ENCODE peak calls at places on chromosome 21, in seven cellular contexts. I is NCI-H1092 treated with DMSO at 0.1 percent for 48 hours, S is substantia nigra, E is IMR-90, Q is SHP77 treated with DMSO at 0.1 percent for 48 hours, A is activated T-cell treated with anti-CD3 and anti-CD28 coated beads for 1 hour, T is caudate nucleus. R is an unnamed sample.

GRCh38 chr21:36709868-36710728 is 11.2 kb downstream of the SIM2 start:
- DNase-seq in E (no peak), S (no peak), T (no peak), I (no peak), Q (no peak), A (no peak), R (no peak)

GRCh38 chr21:46080171-46081021 is 17.5 kb upstream of the COL6A2 start:
- DNase-seq in A (no peak), E (no peak), I (no peak), T (no peak), S (no peak), Q (no peak), R (no peak)

GRCh38 chr21:38440746-38441145 is 57.5 kb downstream of the ERG start:
- DNase-seq in Q (no peak), I (no peak), T (no peak), E (peak), A (no peak), S (no peak), R (no peak)

GRCh38 chr21:14825405-14826032 is 239.3 kb downstream of the NRIP1 start:
- DNase-seq in Q (no peak), T (no peak), A (no peak), E (no peak), S (no peak), I (no peak), R (no peak)

GRCh38 chr21:35265170-35265877 is 216.2 kb upstream of the RUNX1 start:
- DNase-seq in S (no peak), E (peak), T (no peak), Q (no peak), A (no peak), I (no peak), R (no peak)

GRCh38 chr21:41580758-41581554 is 73.0 kb upstream of the TMPRSS2 start:
- DNase-seq in E (no peak), A (no peak), Q (no peak), T (no peak), I (no peak), S (no peak), R (no peak)

GRCh38 chr21:44989538-44989888 is 49.7 kb downstream of the SLX9 start:
- DNase-seq in Q (no peak), I (no peak), T (no peak), E (peak), A (no peak), S (no peak), R (no peak)

GRCh38 chr21:38297193-38297592 is 40.4 kb downstream of the KCNJ15 start:
- DNase-seq in A (no peak), T (no peak), S (no peak), Q (no peak), E (peak), I (no peak), R (no peak)

GRCh38 chr21:37072239-37072987 is 458 bp downstream of the PIGP start:
- DNase-seq in Q (peak), A (peak), I (peak), E (peak), T (peak), S (peak), R (peak)

GRCh38 chr21:38467911-38468310 is 30.4 kb downstream of the ERG start:
- DNase-seq in Q (no peak), T (no peak), I (no peak), E (no peak), A (no peak), S (no peak), R (no peak)

GRCh38 chr21:46153259-46154154 is 1.9 kb downstream of the FTCD start:
- DNase-seq in E (no peak), I (peak), Q (peak), S (peak), A (peak), T (peak), R (no peak)

GRCh38 chr21:37582613-37583012 is 216.0 kb downstream of the DYRK1A start:
- DNase-seq in E (peak), S (no peak), A (no peak), T (no peak), Q (no peak), I (peak), R (no peak)

GRCh38 chr21:34817821-34818662 is 149.2 kb downstream of the CLIC6 start:
- DNase-seq in T (no peak), S (no peak), I (peak), Q (no peak), A (no peak), E (no peak), R (no peak)

GRCh38 chr21:42539342-42539741 is 25.7 kb downstream of the SLC37A1 start:
- DNase-seq in E (no peak), Q (no peak), T (no peak), I (no peak), A (no peak), S (no peak), R (no peak)

R was measured in NCI-H2081 treated with DMSO at 0.1 percent for 48 hours.